ENCODE peak calls at places on chromosomes 6 and 20, in nine cellular contexts. J is CD8-positive, alpha-beta memory T cell; E is tibial nerve; T is endodermal cell; P is neuronal stem cell; W is IMR-90; U is CD4-positive, alpha-beta memory T cell; I is testis; G is A673. D is an unnamed sample.

GRCh38 chr6:30821862-30822784 is 62.2 kb upstream of the DDR1 start:
- DNase-seq in J (no peak), E (peak; percentile 58), T (no peak), P (no peak), W (no peak), U (peak; percentile 37), I (no peak), G (peak; percentile 66), D (no peak)

GRCh38 chr20:34262488-34263288 is 21.5 kb downstream of the ASIP start:
- DNase-seq in J (no peak), E (no peak), T (peak; percentile 27), P (no peak), W (peak; percentile 59), U (no peak), I (peak; percentile 63), G (no peak), D (no peak)

GRCh38 chr6:31075528-31075927 is 36.8 kb downstream of the C6orf15 start:
- DNase-seq in J (no peak), E (no peak), T (no peak), P (no peak), W (peak; percentile 90), U (no peak), I (no peak), G (no peak), D (no peak)

GRCh38 chr6:169646906-169647567 is 54.8 kb downstream of the WDR27 start:
- DNase-seq in J (no peak), E (no peak), T (no peak), P (no peak), W (no peak), U (no peak), I (peak; percentile 4), G (no peak), D (no peak)

GRCh38 chr6:149895702-149896310 is 2.1 kb downstream of the RAET1E start:
- DNase-seq in J (no peak), E (peak; percentile 46), T (no peak), P (no peak), W (peak; percentile 62), U (peak; percentile 24), I (no peak), G (peak; percentile 95), D (peak; percentile 8)

GRCh38 chr6:151160869-151161268 is 78.9 kb upstream of the AKAP12 start:
- DNase-seq in J (no peak), E (no peak), T (no peak), P (no peak), W (no peak), U (no peak), I (no peak), G (no peak), D (no peak)

GRCh38 chr6:169212897-169213813 is 40.5 kb downstream of the THBS2 start:
- DNase-seq in J (peak; percentile 82), E (peak; percentile 78), T (peak; percentile 95), P (peak; percentile 75), W (peak; percentile 84), U (peak; percentile 92), I (peak; percentile 92), G (peak; percentile 89), D (peak; percentile 14)

GRCh38 chr6:133587841-133588240 is 301.1 kb upstream of the TCF21 start:
- DNase-seq in J (no peak), E (no peak), T (no peak), P (no peak), W (peak; percentile 87), U (no peak), I (no peak), G (no peak), D (no peak)

GRCh38 chr6:29750709-29751108 is 27.5 kb downstream of the HLA-F start:
- DNase-seq in J (no peak), E (no peak), T (no peak), P (no peak), W (no peak), U (no peak), I (no peak), G (no peak), D (no peak)

GRCh38 chr6:21636876-21637275 is 43.3 kb downstream of the SOX4 start:
- DNase-seq in J (no peak), E (no peak), T (no peak), P (no peak), W (peak; percentile 7), U (no peak), I (no peak), G (no peak), D (no peak)

GRCh38 chr6:37146735-37147157 is 23.2 kb upstream of the PIM1 start:
- DNase-seq in J (no peak), E (no peak), T (no peak), P (no peak), W (no peak), U (no peak), I (no peak), G (no peak), D (no peak)

GRCh38 chr6:23524556-23524955 is 601.5 kb upstream of the NRSN1 start:
- DNase-seq in J (no peak), E (no peak), T (no peak), P (no peak), W (no peak), U (no peak), I (no peak), G (no peak), D (no peak)

GRCh38 chr6:158068893-158069799 is 87.5 kb downstream of the SYNJ2 start:
- DNase-seq in J (no peak), E (no peak), T (peak; percentile 74), P (no peak), W (peak; percentile 58), U (no peak), I (no peak), G (peak; percentile 32), D (no peak)

GRCh38 chr6:94735270-94735669 is 842.1 kb upstream of the MANEA start:
- DNase-seq in J (no peak), E (no peak), T (peak; percentile 47), P (no peak), W (no peak), U (no peak), I (no peak), G (no peak), D (no peak)

GRCh38 chr20:1374246-1374645 is 18.6 kb downstream of the FKBP1A start:
- DNase-seq in J (no peak), E (no peak), T (no peak), P (no peak), W (no peak), U (no peak), I (no peak), G (no peak), D (no peak)

GRCh38 chr6:157462956-157463742 is 82.2 kb downstream of the ZDHHC14 start:
- DNase-seq in J (no peak), E (no peak), T (no peak), P (no peak), W (no peak), U (no peak), I (no peak), G (no peak), D (no peak)

GRCh38 chr6:27136978-27137814 is 110.3 kb upstream of the PRSS16 start:
- DNase-seq in J (no peak), E (no peak), T (no peak), P (no peak), W (no peak), U (no peak), I (no peak), G (no peak), D (no peak)

GRCh38 chr20:16082051-16082550 is 491.1 kb downstream of the KIF16B start:
- DNase-seq in J (no peak), E (no peak), T (no peak), P (no peak), W (no peak), U (no peak), I (no peak), G (no peak), D (no peak)

GRCh38 chr6:56984374-56984773 is 29.5 kb downstream of the BEND6 start:
- DNase-seq in J (no peak), E (no peak), T (no peak), P (no peak), W (peak; percentile 60), U (no peak), I (no peak), G (no peak), D (peak; percentile 47)

GRCh38 chr6:44245912-44246662 is 814 bp upstream of the HSP90AB1 start:
- DNase-seq in J (peak; percentile 77), E (peak; percentile 75), T (peak; percentile 100), P (peak; percentile 95), W (peak; percentile 81), U (peak; percentile 85), I (peak; percentile 88), G (peak; percentile 83), D (no peak)
- H3K27ac ChIP-seq in J (peak overlapping the region; percentile 98), E (peak overlapping the region; percentile 100), T (peak overlapping the region; percentile 91), P (peak overlapping the region; percentile 79), W (peak overlapping the region; percentile 59), U (peak overlapping the region; percentile 97), I (peak overlapping the region; percentile 100), G (peak overlapping the region; percentile 95), D (peak overlapping the region; percentile 52)

GRCh38 chr6:44048277-44048676 is 79.0 kb downstream of the MRPL14 start:
- DNase-seq in J (no peak), E (no peak), T (no peak), P (no peak), W (no peak), U (no peak), I (no peak), G (no peak), D (no peak)

GRCh38 chr6:44047801-44048200 is 79.5 kb downstream of the MRPL14 start:
- DNase-seq in J (no peak), E (no peak), T (no peak), P (no peak), W (no peak), U (no peak), I (no peak), G (no peak), D (no peak)

GRCh38 chr6:44049989-44050871 is 77.0 kb downstream of the MRPL14 start:
- DNase-seq in J (no peak), E (no peak), T (no peak), P (no peak), W (peak; percentile 39), U (no peak), I (no peak), G (no peak), D (no peak)

GRCh38 chr6:44050872-44051421 is 76.3 kb downstream of the MRPL14 start:
- DNase-seq in J (no peak), E (no peak), T (no peak), P (no peak), W (no peak), U (no peak), I (no peak), G (no peak), D (no peak)

GRCh38 chr6:44049163-44049988 is 77.9 kb downstream of the MRPL14 start:
- DNase-seq in J (no peak), E (no peak), T (no peak), P (no peak), W (peak; percentile 62), U (no peak), I (no peak), G (no peak), D (no peak)
- H3K27ac ChIP-seq in J (peak overlapping the region; percentile 29), E (no peak overlapping the region), T (no peak overlapping the region), P (no peak overlapping the region), W (peak overlapping the region; percentile 29), U (no peak overlapping the region), I (no peak overlapping the region), G (no peak overlapping the region), D (no peak overlapping the region)

GRCh38 chr6:93419304-93420162 is at the start of gene EPHA7:
- DNase-seq in J (no peak), E (peak; percentile 88), T (peak; percentile 99), P (peak; percentile 97), W (peak; percentile 76), U (no peak), I (peak; percentile 98), G (peak; percentile 98), D (peak; percentile 72)
- H3K27ac ChIP-seq in J (no peak within 1 kb of the TSS), E (no peak within 1 kb of the TSS), T (peak within 1 kb of the TSS; percentile 80), P (peak within 1 kb of the TSS; percentile 89), W (no peak within 1 kb of the TSS), U (no peak within 1 kb of the TSS), I (peak within 1 kb of the TSS; percentile 50), G (peak within 1 kb of the TSS; percentile 79), D (peak within 1 kb of the TSS; percentile 69)

GRCh38 chr6:38771111-38771694 is 56.1 kb downstream of the DNAH8 start:
- DNase-seq in J (no peak), E (no peak), T (no peak), P (no peak), W (no peak), U (no peak), I (no peak), G (no peak), D (no peak)
- H3K27ac ChIP-seq in J (no peak overlapping the region), E (no peak overlapping the region), T (no peak overlapping the region), P (no peak overlapping the region), W (no peak overlapping the region), U (no peak overlapping the region), I (no peak overlapping the region), G (no peak overlapping the region), D (no peak overlapping the region)

D was measured in SK-N-MC.